ENCODE peak calls at places on chromosomes 6 and 20, in six cellular contexts. L is RCC 7860; E is stimulated activated CD4-positive, alpha-beta T cell treated with anti-CD3 and anti-CD28 coated beads, Interleukin-1b, Interleukin-23, amount 100 ng/mL, for 48 hours; C is NCI-H460; Q is mesothelial cell of epicardium; H is activated naive CD4-positive, alpha-beta T cell. J is an unnamed sample.

GRCh38 chr6:166572370-166573261 is 13.9 kb downstream of the RAMACL start:
- DNase-seq in L (no peak), E (no peak), H (no peak), Q (no peak), C (peak; percentile 62), J (peak; percentile 77)

GRCh38 chr6:4345543-4345942 is 210.2 kb upstream of the ECI2 start:
- DNase-seq in Q (no peak), E (no peak), C (no peak), L (no peak), H (no peak), J (no peak)

GRCh38 chr20:41436679-41437078 is 70.1 kb upstream of the EMILIN3 start:
- DNase-seq in Q (no peak), H (no peak), C (no peak), L (peak; percentile 91), E (no peak), J (no peak)

GRCh38 chr6:153031335-153031955 is 28.9 kb upstream of the MTRF1L start:
- DNase-seq in E (no peak), Q (no peak), H (no peak), C (no peak), L (no peak), J (no peak)

GRCh38 chr6:137926207-137926731 is 59.2 kb downstream of the TNFAIP3 start:
- DNase-seq in L (peak; percentile 64), E (peak; percentile 46), Q (no peak), C (no peak), H (no peak), J (no peak)

GRCh38 chr6:73309534-73309783 is 44.6 kb downstream of the DPPA5 start:
- DNase-seq in C (peak; percentile 0), E (no peak), L (no peak), H (no peak), Q (no peak), J (no peak)

GRCh38 chr6:79436232-79436631 is 101.0 kb downstream of the LCA5 start:
- DNase-seq in H (no peak), E (no peak), Q (no peak), L (no peak), C (no peak), J (no peak)

GRCh38 chr6:35297541-35298481 is at the start of gene DEF6:
- DNase-seq in L (no peak), Q (peak; percentile 62), C (peak; percentile 70), E (peak; percentile 90), H (peak; percentile 68), J (peak; percentile 68)

GRCh38 chr6:132499757-132500156 is 13.2 kb downstream of the STX7 start:
- DNase-seq in L (no peak), Q (no peak), H (no peak), E (no peak), C (no peak), J (no peak)

GRCh38 chr6:42448906-42449659 is 2.6 kb downstream of the TRERF1 start:
- DNase-seq in C (no peak), H (no peak), E (no peak), Q (no peak), L (no peak), J (no peak)

GRCh38 chr20:58389968-58390658 is 1.1 kb downstream of the VAPB start:
- DNase-seq in C (no peak), Q (no peak), L (no peak), E (no peak), H (no peak), J (no peak)

GRCh38 chr6:122170274-122170673 is 229.2 kb upstream of the HSF2 start:
- DNase-seq in E (no peak), L (no peak), Q (no peak), C (no peak), H (no peak), J (no peak)

GRCh38 chr6:26349964-26350857 is 14.8 kb upstream of the BTN3A2 start:
- DNase-seq in C (no peak), E (no peak), Q (no peak), H (no peak), L (peak; percentile 75), J (no peak)

GRCh38 chr6:53496797-53497196 is 48.1 kb downstream of the GCLC start:
- DNase-seq in H (no peak), Q (no peak), L (peak; percentile 87), C (no peak), E (no peak), J (peak; percentile 18)

GRCh38 chr6:127302728-127303675 is 36.3 kb downstream of the RNF146 start:
- DNase-seq in C (peak; percentile 28), Q (no peak), E (no peak), L (peak; percentile 22), H (no peak), J (peak; percentile 21)

GRCh38 chr6:18047406-18047805 is 60.0 kb upstream of the KIF13A start:
- DNase-seq in C (no peak), H (no peak), L (no peak), E (no peak), Q (no peak), J (no peak)

GRCh38 chr6:38640216-38640909 is 634 bp upstream of the BTBD9 start:
- DNase-seq in L (no peak), Q (no peak), H (no peak), E (no peak), C (no peak), J (no peak)

GRCh38 chr6:123527406-123527805 is 109.3 kb downstream of the TRDN start:
- DNase-seq in H (no peak), L (no peak), E (no peak), Q (no peak), C (no peak), J (no peak)

GRCh38 chr6:25088513-25088912 is 152.8 kb upstream of the RIPOR2 start:
- DNase-seq in E (no peak), Q (no peak), C (no peak), L (no peak), H (no peak), J (no peak)

GRCh38 chr20:44532248-44532980 is 10.5 kb upstream of the SERINC3 start:
- DNase-seq in L (no peak), H (no peak), E (no peak), Q (no peak), C (no peak), J (no peak)

GRCh38 chr6:37547564-37548061 is 47.9 kb upstream of the CCDC167 start:
- DNase-seq in L (peak; percentile 84), Q (no peak), E (no peak), H (no peak), C (no peak), J (no peak)

GRCh38 chr6:53495496-53495895 is 49.4 kb downstream of the GCLC start:
- DNase-seq in E (no peak), C (no peak), L (no peak), Q (no peak), H (no peak), J (no peak)

GRCh38 chr20:51763965-51764602 is 4.1 kb downstream of the ATP9A start:
- DNase-seq in Q (no peak), E (no peak), L (no peak), C (no peak), H (no peak), J (no peak)

GRCh38 chr6:140977425-140977824 is 1155.3 kb upstream of the GJE1 start:
- DNase-seq in C (no peak), H (no peak), E (no peak), Q (no peak), L (no peak), J (no peak)

GRCh38 chr20:59988141-59988540 is 29.9 kb downstream of the CDH26 start:
- DNase-seq in L (peak; percentile 66), H (no peak), E (no peak), C (no peak), Q (no peak), J (no peak)

GRCh38 chr6:52610745-52611355 is 34.0 kb upstream of the TRAM2 start:
- DNase-seq in E (no peak), L (no peak), Q (no peak), H (no peak), C (no peak), J (no peak)

GRCh38 chr6:158003910-158004695 is 22.4 kb downstream of the SYNJ2 start:
- DNase-seq in Q (no peak), E (no peak), C (no peak), H (no peak), L (no peak), J (no peak)

GRCh38 chr6:305371-306206 is 13.3 kb downstream of the DUSP22 start:
- DNase-seq in H (no peak), E (no peak), C (no peak), Q (no peak), L (no peak), J (no peak)

GRCh38 chr20:63233924-63234323 is 1.8 kb upstream of the BIRC7 start:
- DNase-seq in H (no peak), C (no peak), Q (no peak), L (no peak), E (no peak), J (no peak)

GRCh38 chr6:101824551-101825345 is 431.2 kb downstream of the GRIK2 start:
- DNase-seq in L (peak; percentile 25), E (no peak), C (no peak), Q (no peak), H (no peak), J (no peak)